ENCODE peak calls at places on chromosomes 2 and 18, in four cellular contexts. I is psoas muscle; J is heart left ventricle; X is CD4-positive, alpha-beta T cell. Y is an unnamed sample.

GRCh38 chr2:38535404-38535744 is 67.4 kb downstream of the HNRNPLL start:
- DNase-seq in I (no peak), J (no peak), X (no peak), Y (no peak)

GRCh38 chr18:35511833-35512232 is 14.1 kb upstream of the INO80C start:
- DNase-seq in I (no peak), J (no peak), X (no peak), Y (no peak)

GRCh38 chr18:46623541-46623940 is 33.5 kb downstream of the LOXHD1 start:
- DNase-seq in I (no peak), J (no peak), X (peak), Y (peak)

GRCh38 chr2:163665051-163665450 is 70.8 kb downstream of the FIGN start:
- DNase-seq in I (no peak), J (no peak), X (no peak), Y (no peak)

GRCh38 chr2:151922845-151923666 is 94.8 kb upstream of the ARL5A start:
- DNase-seq in I (peak), J (peak), X (no peak), Y (peak)

GRCh38 chr2:18959952-18960717 is 370.8 kb upstream of the NT5C1B start:
- DNase-seq in I (no peak), J (no peak), X (no peak), Y (no peak)

GRCh38 chr18:62912885-62913284 is 197.5 kb downstream of the PHLPP1 start:
- DNase-seq in I (no peak), J (no peak), X (no peak), Y (no peak)

GRCh38 chr2:15665067-15665942 is 73.6 kb downstream of the DDX1 start:
- DNase-seq in I (no peak), J (no peak), X (no peak), Y (no peak)

GRCh38 chr2:197147942-197148341 is 162.6 kb downstream of the ANKRD44 start:
- DNase-seq in I (no peak), J (no peak), X (no peak), Y (no peak)

GRCh38 chr2:197158138-197158537 is 152.4 kb downstream of the ANKRD44 start:
- DNase-seq in I (no peak), J (no peak), X (no peak), Y (no peak)

GRCh38 chr2:197149546-197149945 is 161.0 kb downstream of the ANKRD44 start:
- DNase-seq in I (no peak), J (no peak), X (no peak), Y (no peak)

GRCh38 chr2:197148401-197148800 is 162.2 kb downstream of the ANKRD44 start:
- DNase-seq in I (no peak), J (no peak), X (no peak), Y (no peak)

DNA sequence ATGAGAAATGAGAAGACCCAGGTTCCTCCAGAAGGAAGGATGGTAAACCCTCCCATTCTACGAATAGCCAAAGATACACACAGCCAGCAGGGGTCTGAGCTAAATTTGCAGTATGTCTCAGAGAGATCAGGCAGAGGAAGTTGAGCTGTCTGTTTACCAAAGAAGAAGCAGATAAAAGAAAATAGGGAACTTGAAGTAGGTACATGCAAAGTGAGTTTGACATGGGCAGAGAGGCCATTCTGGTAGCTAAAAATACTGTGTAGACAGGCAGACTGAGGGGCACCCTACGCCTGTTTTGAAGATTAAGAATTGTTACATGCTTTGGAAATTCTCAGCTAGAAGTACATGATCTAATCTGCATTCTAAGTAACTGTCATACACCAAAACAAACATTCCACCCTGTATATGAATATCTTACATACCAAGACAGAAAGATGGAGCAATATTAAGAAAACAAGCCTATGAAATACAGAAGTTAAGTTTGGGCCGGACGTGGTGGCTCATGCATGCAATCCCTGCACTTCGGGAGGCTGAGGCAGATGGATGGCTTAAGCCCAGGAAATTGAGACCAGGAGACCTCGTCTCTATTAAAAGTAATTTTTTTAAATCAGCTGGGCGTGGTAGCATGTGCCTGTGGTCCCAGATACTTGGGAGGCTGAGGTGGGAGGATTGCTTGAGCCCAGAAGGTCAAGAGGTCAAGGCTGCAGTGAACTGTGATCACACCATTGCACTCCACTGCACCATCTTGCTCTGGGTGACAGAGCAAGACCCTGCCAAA is 157.9 kb downstream of the ANKRD44 start:
- DNase-seq in I (no peak), J (no peak), X (no peak), Y (no peak)
- TF ChIP-seq CTCF in I (no peak), J (no peak), X (peak), Y (no peak)

GRCh38 chr2:56376699-56377665 is 193.2 kb downstream of the CCDC85A start:
- DNase-seq in I (no peak), J (no peak), X (no peak), Y (no peak)

GRCh38 chr2:56386657-56387056 is 202.9 kb downstream of the CCDC85A start:
- DNase-seq in I (no peak), J (no peak), X (no peak), Y (no peak)

GRCh38 chr2:56380861-56381260 is 197.1 kb downstream of the CCDC85A start:
- DNase-seq in I (no peak), J (no peak), X (no peak), Y (no peak)

GRCh38 chr2:56379066-56379465 is 195.3 kb downstream of the CCDC85A start:
- DNase-seq in I (no peak), J (no peak), X (no peak), Y (no peak)

GRCh38 chr2:56382466-56382865 is 198.7 kb downstream of the CCDC85A start:
- DNase-seq in I (no peak), J (no peak), X (no peak), Y (no peak)
- H3K27ac ChIP-seq in I (no peak), J (no peak), X (no peak), Y (no peak)

DNA sequence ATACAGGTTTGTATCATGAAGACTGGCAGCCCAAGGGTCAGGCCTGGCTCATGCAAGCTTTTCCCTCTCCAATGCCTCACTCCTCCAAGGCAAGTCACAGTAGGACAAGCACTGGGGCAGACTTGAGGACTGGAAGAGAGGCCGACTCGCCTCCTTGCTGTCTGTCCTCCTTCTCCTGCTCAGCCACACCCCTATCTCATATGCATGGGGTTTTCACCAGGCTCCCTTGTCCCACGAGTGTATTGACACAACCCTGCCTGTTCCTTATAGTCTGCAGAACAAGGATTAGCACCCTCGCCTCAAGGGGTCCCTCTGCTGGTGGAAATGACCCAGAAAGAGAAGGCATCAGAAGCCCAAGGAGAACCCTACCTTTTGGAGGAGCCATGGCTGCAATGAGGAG is 223.7 kb downstream of the SOX11 start:
- DNase-seq in I (no peak), J (no peak), X (no peak), Y (no peak)
- TF ChIP-seq CTCF in I (peak), J (peak), X (no peak), Y (no peak)

GRCh38 chr2:120180066-120180465 is 43.1 kb downstream of the TMEM185B start:
- DNase-seq in I (no peak), J (no peak), X (no peak), Y (no peak)

GRCh38 chr2:120176526-120176925 is 46.7 kb downstream of the TMEM185B start:
- DNase-seq in I (no peak), J (no peak), X (no peak), Y (no peak)

GRCh38 chr2:120177973-120178372 is 45.2 kb downstream of the TMEM185B start:
- DNase-seq in I (no peak), J (no peak), X (no peak), Y (no peak)

GRCh38 chr2:120175000-120175581 is 48.1 kb downstream of the TMEM185B start:
- DNase-seq in I (no peak), J (no peak), X (no peak), Y (no peak)

GRCh38 chr2:120177011-120177621 is 46.1 kb downstream of the TMEM185B start:
- DNase-seq in I (peak), J (peak), X (peak), Y (no peak)
- H3K27ac ChIP-seq in I (peak), J (no peak), X (peak), Y (no peak)

Y was measured in right atrium auricular region.